ENCODE peak calls at places on chromosomes 6 and 20, in five cellular contexts. B is vagina; Z is HAP-1; O is CD8-positive, alpha-beta memory T cell; X is A549. N is an unnamed sample. For H3K4me1, the result is how much of the 10 kb centered on the place peaks cover.

GRCh38 chr20:47931002-47931401 is 145.7 kb upstream of the SULF2 start:
- DNase-seq in B (no peak), Z (no peak), O (no peak), X (no peak), N (no peak)

GRCh38 chr20:57751411-57751810 is 41.6 kb upstream of the PMEPA1 start:
- DNase-seq in B (no peak), Z (no peak), O (no peak), X (no peak), N (no peak)

GRCh38 chr20:10239954-10240353 is 21.3 kb downstream of the SNAP25 start:
- DNase-seq in B (no peak), Z (no peak), O (no peak), X (peak), N (peak)

GRCh38 chr20:46751856-46752255 is 42.4 kb downstream of the SLC2A10 start:
- DNase-seq in B (no peak), Z (no peak), O (no peak), X (peak), N (no peak)

GRCh38 chr20:16350465-16350864 is 222.8 kb downstream of the KIF16B start:
- DNase-seq in B (no peak), Z (no peak), O (no peak), X (peak), N (no peak)

GRCh38 chr20:17461941-17462340 is 69.2 kb downstream of the BFSP1 start:
- DNase-seq in B (peak), Z (no peak), O (no peak), X (no peak), N (no peak)

GRCh38 chr6:112311950-112312547 is 35.1 kb upstream of the RFPL4B start:
- DNase-seq in B (no peak), Z (peak), O (no peak), X (peak), N (no peak)

GRCh38 chr6:130997061-130997753 is 65.8 kb downstream of the EPB41L2 start:
- DNase-seq in B (no peak), Z (peak), O (no peak), X (no peak), N (no peak)

GRCh38 chr6:155980014-155980413 is 524.4 kb upstream of the NOX3 start:
- DNase-seq in B (no peak), Z (no peak), O (no peak), X (no peak), N (no peak)

GRCh38 chr6:158057213-158057987 is 75.7 kb downstream of the SYNJ2 start:
- DNase-seq in B (no peak), Z (no peak), O (no peak), X (peak), N (no peak)

GRCh38 chr6:26170951-26171841 is 84.0 kb downstream of the HFE start:
- DNase-seq in B (no peak), Z (no peak), O (no peak), X (no peak), N (no peak)

GRCh38 chr6:96394727-96395126 is 126.9 kb upstream of the UFL1 start:
- DNase-seq in B (no peak), Z (no peak), O (no peak), X (no peak), N (no peak)

GRCh38 chr6:8085053-8085511 is 17.3 kb downstream of the EEF1E1 start:
- DNase-seq in B (no peak), Z (no peak), O (no peak), X (no peak), N (peak)

GRCh38 chr6:152595507-152595906 is 41.7 kb downstream of the SYNE1 start:
- DNase-seq in B (no peak), Z (no peak), O (no peak), X (no peak), N (no peak)

GRCh38 chr6:5201271-5201670 is 59.5 kb downstream of the LYRM4 start:
- DNase-seq in B (no peak), Z (no peak), O (no peak), X (no peak), N (no peak)

GRCh38 chr20:4156411-4156810 is 141.1 kb upstream of the RNF24 start:
- DNase-seq in B (no peak), Z (no peak), O (no peak), X (no peak), N (no peak)

GRCh38 chr6:113172531-113172966 is 684.6 kb upstream of the MARCKS start:
- DNase-seq in B (no peak), Z (no peak), O (no peak), X (no peak), N (peak)

GRCh38 chr20:49810491-49811190 is 2.0 kb upstream of the SLC9A8 start:
- DNase-seq in B (no peak), Z (no peak), O (no peak), X (no peak), N (no peak)

GRCh38 chr6:128316258-128316952 is 204.0 kb downstream of the PTPRK start:
- DNase-seq in B (no peak), Z (peak), O (no peak), X (no peak), N (no peak)

GRCh38 chr6:45608252-45608911 is 230.6 kb upstream of the SUPT3H start:
- DNase-seq in B (peak), Z (no peak), O (no peak), X (no peak), N (no peak)

GRCh38 chr6:69584913-69585729 is 211.7 kb downstream of the LMBRD1 start:
- DNase-seq in B (no peak), Z (no peak), O (no peak), X (no peak), N (no peak)

GRCh38 chr20:41900292-41900691 is 282.1 kb upstream of the CHD6 start:
- DNase-seq in B (no peak), Z (no peak), O (no peak), X (no peak), N (no peak)

GRCh38 chr6:2961971-2962370 is 9.4 kb downstream of the SERPINB6 start:
- DNase-seq in B (no peak), Z (peak), O (no peak), X (no peak), N (no peak)

GRCh38 chr20:45518282-45518681 is 2.9 kb upstream of the SPINT3 start:
- DNase-seq in B (peak), Z (no peak), O (no peak), X (no peak), N (no peak)

GRCh38 chr6:108581932-108582500 is 21.3 kb downstream of the FOXO3 start:
- DNase-seq in B (no peak), Z (no peak), O (no peak), X (no peak), N (no peak)

GRCh38 chr6:108578595-108579038 is 17.9 kb downstream of the FOXO3 start:
- DNase-seq in B (peak), Z (no peak), O (no peak), X (no peak), N (no peak)

GRCh38 chr6:108582618-108583017 is 21.9 kb downstream of the FOXO3 start:
- DNase-seq in B (no peak), Z (no peak), O (no peak), X (no peak), N (no peak)

GRCh38 chr6:108581237-108581931 is 20.7 kb downstream of the FOXO3 start:
- DNase-seq in B (no peak), Z (no peak), O (no peak), X (no peak), N (peak)

GRCh38 chr6:108580645-108581044 is 19.9 kb downstream of the FOXO3 start:
- DNase-seq in B (no peak), Z (peak), O (no peak), X (no peak), N (no peak)
- H3K4me1 ChIP-seq in B (half or more), Z (under half), O (under half), X (under half), N (under half)

DNA sequence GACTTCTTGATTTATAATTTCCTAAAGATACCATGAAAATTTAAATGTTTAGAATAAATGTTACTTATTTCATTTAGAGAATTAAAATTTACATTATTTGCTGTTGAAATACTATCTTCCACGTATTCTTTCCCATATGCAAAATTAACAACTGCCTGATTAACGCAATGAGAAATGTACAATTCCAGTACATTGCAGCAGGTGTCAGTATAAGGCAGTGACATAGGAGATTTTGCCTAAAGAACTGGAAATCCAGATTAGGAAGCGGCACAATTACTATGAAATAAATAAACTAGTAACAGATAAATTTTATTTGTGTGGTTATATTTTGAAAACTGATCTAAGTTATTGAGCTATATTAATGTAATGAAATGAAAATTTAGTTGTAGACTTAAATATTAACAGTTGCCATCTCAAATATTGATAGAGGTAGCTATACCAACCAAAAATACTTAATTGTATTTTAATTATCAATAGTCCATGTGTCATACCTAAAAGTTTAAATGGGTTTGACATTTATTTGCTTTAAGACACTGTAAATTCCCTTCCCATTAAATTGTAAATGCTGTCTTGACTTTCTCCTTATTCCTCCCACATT is 300.2 kb downstream of the UTRN start:
- DNase-seq in B (no peak), Z (peak), O (no peak), X (peak), N (no peak)
- H3K4me1 ChIP-seq in B (under half), Z (under half), O (under half), X (under half), N (under half)

GRCh38 chr6:37990762-37991525 is 171.4 kb downstream of the ZFAND3 start:
- DNase-seq in B (no peak), Z (no peak), O (no peak), X (peak), N (no peak)
- H3K4me1 ChIP-seq in B (half or more), Z (under half), O (under half), X (half or more), N (under half)

DNA sequence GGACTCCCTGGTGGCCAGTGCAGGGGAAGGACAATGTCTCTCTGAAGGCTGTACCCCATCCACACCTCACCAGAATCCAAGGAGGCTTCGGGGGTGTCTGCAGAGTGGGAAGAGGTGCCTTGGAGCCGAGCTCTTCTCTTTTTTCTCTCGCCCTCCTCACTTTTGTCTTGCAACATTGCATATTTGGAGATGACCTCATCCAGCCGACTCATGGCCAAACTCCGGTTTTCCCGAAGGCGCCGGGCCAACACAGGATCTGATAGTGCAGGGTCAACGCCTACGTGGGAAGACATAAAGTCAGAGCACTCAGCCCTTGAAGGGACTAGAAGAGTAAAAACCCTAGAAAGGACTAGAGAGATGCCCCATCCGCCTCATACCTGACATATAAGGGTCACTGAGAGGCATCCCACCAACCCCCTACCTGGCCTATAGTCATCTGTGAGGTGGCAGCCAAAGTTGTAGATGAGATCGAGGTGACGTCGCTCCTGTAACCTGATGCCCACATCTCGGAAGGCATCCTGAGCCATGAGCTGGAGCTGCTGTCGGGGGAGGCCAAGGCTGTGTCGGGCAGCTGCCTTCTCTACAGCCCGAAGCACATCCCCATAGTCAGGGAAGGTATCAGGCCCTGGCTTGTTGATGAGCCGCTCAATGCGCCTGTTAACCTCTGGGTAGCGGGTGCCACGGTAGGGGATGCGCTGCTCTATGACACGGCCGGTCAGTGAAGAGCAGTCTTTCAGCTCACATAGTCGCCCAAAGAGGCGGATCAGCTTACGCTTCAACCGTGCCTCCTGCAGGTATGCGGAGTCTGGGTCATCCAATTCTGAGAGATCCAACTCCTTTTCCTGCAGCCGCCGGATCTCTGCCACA is 3.0 kb upstream of the ZBTB22 start:
- DNase-seq in B (no peak), Z (no peak), O (no peak), X (no peak), N (peak)
- H3K4me1 ChIP-seq in B (half or more), Z (under half), O (half or more), X (under half), N (under half)

N was measured in right cardiac atrium.